ENCODE peak calls at places on chromosomes 11 and 22, in six cellular contexts. H is tibial artery, C is NCI-H69, N is astrocyte, Y is left ventricle myocardium inferior, A is tibial nerve. U is an unnamed sample.
A peak's percentile ranks its signal among the peaks of the same experiment; 100 is the strongest.

GRCh38 chr11:15208570-15209222 is 94.0 kb downstream of the INSC start:
- DNase-seq in H (peak; percentile 74), C (peak; percentile 70), N (peak; percentile 16), Y (peak; percentile 67), A (peak; percentile 64), U (peak; percentile 90)

GRCh38 chr22:45785458-45785857 is 113.8 kb downstream of the ATXN10 start:
- DNase-seq in H (no peak), C (peak; percentile 9), N (peak; percentile 81), Y (no peak), A (no peak), U (no peak)

GRCh38 chr11:117200813-117201515 is 1.8 kb downstream of the TAGLN start:
- DNase-seq in H (no peak), C (no peak), N (no peak), Y (no peak), A (no peak), U (no peak)

GRCh38 chr11:57567512-57568329 is at the start of gene UBE2L6:
- DNase-seq in H (peak; percentile 71), C (peak; percentile 70), N (peak; percentile 8), Y (peak; percentile 83), A (peak; percentile 40), U (peak; percentile 91)

GRCh38 chr11:65786786-65787636 is at the start of gene OVOL1:
- DNase-seq in H (no peak), C (peak; percentile 52), N (no peak), Y (no peak), A (no peak), U (peak; percentile 82)

GRCh38 chr22:39946571-39947407 is 13.4 kb upstream of the TMA7B start:
- DNase-seq in H (no peak), C (peak; percentile 92), N (no peak), Y (no peak), A (no peak), U (no peak)

GRCh38 chr11:60281482-60281881 is 1.0 kb downstream of the MS4A4A start:
- DNase-seq in H (no peak), C (no peak), N (no peak), Y (no peak), A (no peak), U (no peak)

GRCh38 chr11:122192634-122193245 is 76.7 kb upstream of the BLID start:
- DNase-seq in H (no peak), C (no peak), N (peak; percentile 72), Y (no peak), A (no peak), U (no peak)

GRCh38 chr22:43273902-43274484 is 69.2 kb downstream of the SCUBE1 start:
- DNase-seq in H (no peak), C (peak; percentile 77), N (no peak), Y (no peak), A (no peak), U (peak; percentile 70)

GRCh38 chr22:41041532-41041931 is 50.9 kb upstream of the EP300 start:
- DNase-seq in H (no peak), C (no peak), N (no peak), Y (no peak), A (no peak), U (no peak)